ENCODE peak calls at places on chromosomes 1 and 21, in five cellular contexts. V is mesendoderm, E is H9, I is mesenchymal stem cell, L is IMR-90. A is an unnamed sample.

GRCh38 chr1:162107911-162108310 is 38.4 kb downstream of the NOS1AP start:
- DNase-seq in V (no peak), E (no peak), I (no peak), L (no peak), A (no peak)

GRCh38 chr1:52367272-52367671 is 1.3 kb upstream of the CC2D1B start:
- DNase-seq in V (no peak), E (no peak), I (no peak), L (no peak), A (no peak)

GRCh38 chr1:180042994-180043622 is 88.5 kb downstream of the CEP350 start:
- DNase-seq in V (peak), E (no peak), I (peak), L (peak), A (no peak)

GRCh38 chr1:210098376-210098775 is 134.2 kb upstream of the SERTAD4 start:
- DNase-seq in V (no peak), E (no peak), I (no peak), L (no peak), A (no peak)

GRCh38 chr1:173002891-173003582 is 47.7 kb downstream of the TNFSF18 start:
- DNase-seq in V (no peak), E (no peak), I (peak), L (peak), A (no peak)

GRCh38 chr1:225918280-225918679 is 5.8 kb downstream of the PYCR2 start:
- DNase-seq in V (no peak), E (no peak), I (no peak), L (no peak), A (no peak)

GRCh38 chr1:160675641-160676410 is 29.0 kb upstream of the SLAMF1 start:
- DNase-seq in V (peak), E (peak), I (peak), L (peak), A (peak)

GRCh38 chr21:14382486-14382834 is 486 bp downstream of the HSPA13 start:
- DNase-seq in V (peak), E (no peak), I (no peak), L (peak), A (no peak)

DNA sequence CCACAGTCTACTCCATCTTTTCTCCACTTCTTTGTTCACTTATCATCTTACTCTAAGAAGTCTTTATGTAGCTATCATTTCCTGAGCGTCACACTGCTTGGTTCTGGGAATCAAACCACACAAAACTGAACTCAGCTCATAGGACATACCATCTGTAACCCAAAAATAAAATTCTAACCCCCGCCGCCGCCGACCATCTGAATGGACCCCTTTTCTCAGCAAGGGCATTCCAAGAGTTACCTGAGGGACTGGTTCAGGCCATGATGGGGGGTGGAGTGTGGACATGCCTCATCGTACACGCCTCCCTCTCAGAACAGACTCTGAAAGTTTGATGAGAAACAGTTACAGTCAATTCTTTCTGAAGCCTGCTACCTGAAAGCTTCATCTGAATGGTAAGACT is 12.6 kb upstream of the CHI3L2 start:
- DNase-seq in V (no peak), E (no peak), I (no peak), L (no peak), A (no peak)
- H3K18ac ChIP-seq in V (peak), E (peak), I (peak), L (peak), A (peak)

GRCh38 chr1:213603087-213603486 is 384.7 kb upstream of the PROX1 start:
- DNase-seq in V (no peak), E (no peak), I (no peak), L (no peak), A (no peak)

GRCh38 chr1:213600879-213601278 is 386.9 kb upstream of the PROX1 start:
- DNase-seq in V (no peak), E (no peak), I (no peak), L (no peak), A (no peak)

GRCh38 chr1:213606252-213606820 is 381.4 kb upstream of the PROX1 start:
- DNase-seq in V (no peak), E (no peak), I (no peak), L (no peak), A (no peak)

GRCh38 chr1:213604477-213604876 is 383.3 kb upstream of the PROX1 start:
- DNase-seq in V (no peak), E (no peak), I (no peak), L (no peak), A (no peak)

DNA sequence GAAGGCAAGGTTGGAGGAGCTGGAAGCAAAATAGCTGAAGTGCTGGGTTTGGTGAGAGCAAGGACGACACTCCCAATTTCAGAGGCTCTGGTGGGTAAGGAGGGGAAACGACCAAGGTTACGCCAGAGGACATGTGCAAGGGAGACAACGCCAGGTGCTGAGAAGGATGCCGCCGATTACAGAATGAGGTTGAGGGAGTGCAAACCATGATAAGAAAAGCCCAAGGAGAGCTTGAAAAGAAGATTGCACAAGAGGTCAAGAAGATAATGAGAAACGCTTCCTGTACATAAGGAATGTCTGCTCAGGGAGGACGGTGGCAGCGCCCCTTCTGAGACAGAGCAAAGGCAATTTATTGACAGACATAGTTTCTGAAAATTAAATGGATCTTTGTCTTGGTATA is 382.0 kb upstream of the PROX1 start:
- DNase-seq in V (no peak), E (no peak), I (no peak), L (no peak), A (no peak)
- H3K4me2 ChIP-seq in V (no peak), E (no peak), I (no peak), L (no peak), A (no peak)

GRCh38 chr1:94927405-94928175 is 680 bp upstream of the CNN3 start:
- DNase-seq in V (peak), E (peak), I (peak), L (peak), A (peak)
- H3K18ac ChIP-seq in V (peak), E (peak), I (peak), L (peak), A (peak)

GRCh38 chr1:48617227-48617626 is 145.2 kb upstream of the SPATA6 start:
- DNase-seq in V (no peak), E (no peak), I (no peak), L (no peak), A (no peak)
- H3K4me2 ChIP-seq in V (no peak), E (no peak), I (no peak), L (no peak), A (no peak)

GRCh38 chr1:158103275-158103674 is 77.4 kb upstream of the CD1D start:
- DNase-seq in V (no peak), E (no peak), I (no peak), L (no peak), A (no peak)
- H3K18ac ChIP-seq in V (peak), E (no peak), I (no peak), L (no peak), A (no peak)

GRCh38 chr1:164712131-164713031 is 153.4 kb downstream of the PBX1 start:
- DNase-seq in V (peak), E (no peak), I (no peak), L (peak), A (no peak)

GRCh38 chr1:164716992-164717703 is 158.2 kb downstream of the PBX1 start:
- DNase-seq in V (no peak), E (no peak), I (peak), L (peak), A (no peak)

GRCh38 chr1:164709541-164710287 is 150.7 kb downstream of the PBX1 start:
- DNase-seq in V (no peak), E (no peak), I (no peak), L (peak), A (no peak)

GRCh38 chr1:164709108-164709507 is 150.1 kb downstream of the PBX1 start:
- DNase-seq in V (no peak), E (no peak), I (peak), L (peak), A (no peak)

GRCh38 chr1:164713446-164714204 is 154.6 kb downstream of the PBX1 start:
- DNase-seq in V (no peak), E (no peak), I (no peak), L (peak), A (no peak)
- H3K4me2 ChIP-seq in V (no peak), E (no peak), I (no peak), L (no peak), A (no peak)

GRCh38 chr1:32748348-32748747 is 45.8 kb upstream of the SYNC start:
- DNase-seq in V (no peak), E (no peak), I (no peak), L (no peak), A (no peak)
- H3K18ac ChIP-seq in V (no peak), E (no peak), I (no peak), L (no peak), A (no peak)

GRCh38 chr1:27412502-27412901 is 20.1 kb downstream of the GPR3 start:
- DNase-seq in V (no peak), E (no peak), I (no peak), L (no peak), A (no peak)
- H3K4me2 ChIP-seq in V (no peak), E (no peak), I (no peak), L (no peak), A (no peak)

GRCh38 chr1:33972676-33973395 is 109.0 kb downstream of the HMGB4 start:
- DNase-seq in V (no peak), E (no peak), I (no peak), L (peak), A (no peak)

GRCh38 chr1:33971018-33971710 is 107.3 kb downstream of the HMGB4 start:
- DNase-seq in V (no peak), E (no peak), I (no peak), L (peak), A (no peak)

GRCh38 chr1:33971913-33972312 is 108.0 kb downstream of the HMGB4 start:
- DNase-seq in V (no peak), E (no peak), I (no peak), L (no peak), A (no peak)

GRCh38 chr1:33974147-33974546 is 110.3 kb downstream of the HMGB4 start:
- DNase-seq in V (no peak), E (no peak), I (no peak), L (no peak), A (no peak)

GRCh38 chr1:33975961-33976360 is 112.1 kb downstream of the HMGB4 start:
- DNase-seq in V (no peak), E (no peak), I (no peak), L (no peak), A (no peak)
- H3K18ac ChIP-seq in V (no peak), E (no peak), I (no peak), L (no peak), A (no peak)